ENCODE peak calls at places on chromosome 3, in six cellular contexts. W, Y, L, U, I and M are unnamed samples.

GRCh38 chr3:190847423-190847822 is 15.1 kb downstream of the GMNC start:
- DNase-seq in U (no peak), W (no peak), I (no peak), Y (no peak), L (no peak), M (no peak)

GRCh38 chr3:196008387-196008786 is 73.5 kb downstream of the TFRC start:
- DNase-seq in U (no peak), W (no peak), Y (no peak), I (no peak), L (no peak), M (no peak)

GRCh38 chr3:59368887-59369286 is 319.1 kb upstream of the CFAP20DC start:
- DNase-seq in W (no peak), L (no peak), U (no peak), Y (no peak), I (no peak), M (no peak)

GRCh38 chr3:108091498-108092259 is 848 bp upstream of the CD47 start:
- DNase-seq in L (no peak), Y (no peak), U (no peak), W (no peak), I (no peak), M (no peak)

GRCh38 chr3:34072297-34072696 is 273.9 kb downstream of the PDCD6IP start:
- DNase-seq in Y (no peak), U (no peak), I (no peak), L (no peak), W (no peak), M (no peak)

GRCh38 chr3:149247929-149248691 is 26.5 kb upstream of the CP start:
- DNase-seq in W (no peak), Y (no peak), I (no peak), L (no peak), U (peak; percentile 59), M (peak; percentile 40)

GRCh38 chr3:49276475-49277356 is at the start of gene C3orf62:
- DNase-seq in Y (peak; percentile 66), U (peak; percentile 69), W (no peak), I (peak; percentile 96), L (peak; percentile 81), M (peak; percentile 83)

GRCh38 chr3:46811615-46812236 is 51.5 kb downstream of the MYL3 start:
- DNase-seq in W (no peak), U (no peak), Y (no peak), L (no peak), I (peak; percentile 66), M (no peak)

GRCh38 chr3:44962606-44963393 is 13.2 kb downstream of the ZDHHC3 start:
- DNase-seq in U (no peak), I (no peak), L (no peak), Y (no peak), W (no peak), M (no peak)

GRCh38 chr3:126613481-126614187 is 41.3 kb downstream of the TXNRD3 start:
- DNase-seq in Y (no peak), W (no peak), I (no peak), L (no peak), U (no peak), M (no peak)